ENCODE peak calls at places on chromosome 5, in six cellular contexts. J is H1, S is mesendoderm, Z is IMR-90, T is neuronal stem cell, C is H9. N is an unnamed sample. For H3K4me1, the result is how much of the 10 kb centered on the place peaks cover.

GRCh38 chr5:132238901-132239500 is 11.3 kb upstream of the P4HA2 start:
- DNase-seq in J (no peak), C (peak), Z (no peak), S (no peak), T (no peak), N (no peak)

GRCh38 chr5:147504001-147504400 is 5.9 kb downstream of the DPYSL3 start:
- DNase-seq in S (no peak), C (no peak), J (no peak), T (no peak), Z (peak), N (peak)

GRCh38 chr5:148739524-148739923 is 85.2 kb upstream of the HTR4 start:
- DNase-seq in J (no peak), C (no peak), Z (peak), S (no peak), T (no peak), N (peak)

GRCh38 chr5:134255418-134256150 is 29.7 kb upstream of the PPP2CA start:
- DNase-seq in J (no peak), Z (peak), S (no peak), C (no peak), T (no peak), N (no peak)

GRCh38 chr5:179323026-179323571 is 22.2 kb downstream of the ADAMTS2 start:
- DNase-seq in T (no peak), J (no peak), S (no peak), C (no peak), Z (no peak), N (no peak)

GRCh38 chr5:72107874-72108199 is 562 bp downstream of the MAP1B start:
- DNase-seq in S (peak), J (peak), C (no peak), T (peak), Z (no peak), N (peak)

GRCh38 chr5:39360483-39361071 is 3.7 kb downstream of the C9 start:
- DNase-seq in C (no peak), Z (no peak), T (no peak), S (no peak), J (no peak), N (no peak)

GRCh38 chr5:82694886-82695285 is 382.3 kb downstream of the TMEM167A start:
- DNase-seq in J (no peak), Z (no peak), T (no peak), C (peak), S (no peak), N (no peak)

GRCh38 chr5:62717211-62717927 is 138.8 kb downstream of the LRRC70 start:
- DNase-seq in Z (no peak), C (no peak), S (peak), J (no peak), T (no peak), N (no peak)
- H2BK15ac ChIP-seq in Z (no peak), C (no peak), S (no peak), J (no peak), T (no peak), N (no peak)

DNA sequence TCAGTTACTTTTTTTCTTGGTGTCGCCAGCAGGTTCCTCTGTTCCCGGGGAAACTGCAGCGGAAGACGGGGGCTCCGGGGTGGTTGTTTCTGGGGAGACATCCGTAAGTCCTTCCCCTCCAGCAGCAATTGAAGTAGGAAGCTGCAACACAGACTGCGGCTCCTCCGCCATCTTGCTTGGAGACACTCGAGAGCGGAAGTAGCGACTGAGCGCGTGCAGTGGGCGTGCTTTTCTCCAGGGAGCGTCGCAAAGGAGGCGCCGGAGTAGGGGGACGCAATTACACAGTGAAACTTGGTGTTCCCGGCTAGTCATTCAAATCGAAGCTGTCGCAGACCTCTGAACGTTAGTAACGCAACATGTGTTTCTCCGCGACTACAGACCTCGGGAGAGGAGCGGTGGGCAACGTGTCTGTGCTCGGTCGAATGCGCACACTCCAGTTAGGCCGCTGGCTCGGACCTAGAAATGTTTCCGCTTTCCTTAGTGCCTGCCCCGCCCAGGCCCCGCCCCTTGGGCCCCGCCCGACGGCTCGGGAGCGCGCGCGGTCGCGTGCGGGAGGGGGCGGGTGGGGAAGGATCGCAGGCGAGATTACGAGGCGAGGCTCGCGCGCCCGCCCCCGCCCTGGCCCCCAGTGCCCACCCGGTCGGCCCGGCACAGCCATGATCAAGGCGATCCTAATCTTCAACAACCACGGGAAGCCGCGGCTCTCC is at the start of the genes AP3S1 and ATG12:
- DNase-seq in S (peak), C (peak), T (peak), J (peak), Z (peak), N (peak)
- H2BK5ac ChIP-seq in S (peak), C (no peak), T (no peak), J (peak), Z (peak), N (peak)

GRCh38 chr5:8136271-8136670 is 267.3 kb downstream of the MTRR start:
- DNase-seq in S (no peak), T (no peak), J (no peak), C (no peak), Z (no peak), N (no peak)
- H3K4me1 ChIP-seq in S (under half), T (under half), J (under half), C (under half), Z (under half), N (under half)

DNA sequence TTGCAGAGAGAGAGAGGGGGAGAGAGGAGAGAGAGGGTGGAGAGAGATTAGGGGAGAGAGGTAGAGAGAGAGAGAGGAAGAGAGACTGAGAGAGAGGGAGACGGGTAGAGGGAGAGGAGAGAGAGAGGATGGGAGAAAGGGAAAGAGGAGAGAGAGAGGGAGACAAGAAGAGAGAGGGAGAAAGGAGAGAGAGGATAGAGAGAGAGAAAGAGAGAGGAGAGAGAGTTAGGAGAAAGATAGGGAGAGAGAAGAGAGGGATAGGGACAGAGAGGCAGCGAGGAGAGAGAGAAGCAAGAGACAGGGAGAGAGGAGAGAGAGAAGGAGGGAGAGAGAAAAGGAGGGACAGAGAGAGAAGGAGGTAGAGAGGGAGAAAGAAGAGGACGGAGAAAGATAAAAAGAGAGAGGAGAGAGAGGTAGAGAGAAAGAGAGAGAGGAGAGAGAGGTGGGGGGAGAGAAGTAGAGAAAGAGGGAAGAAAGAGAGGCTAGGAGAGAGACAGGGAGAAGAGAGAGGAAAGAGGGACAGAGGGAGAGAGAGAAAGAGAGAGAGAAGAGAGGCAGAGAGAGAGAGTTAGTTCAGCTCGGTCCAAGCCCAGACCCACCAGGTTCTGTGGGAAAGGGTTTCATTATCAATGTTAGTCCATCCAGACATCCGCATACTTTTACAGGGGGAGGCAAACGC is 399.3 kb downstream of the ZSWIM6 start:
- DNase-seq in Z (no peak), S (no peak), J (no peak), C (no peak), T (no peak), N (no peak)
- H2BK15ac ChIP-seq in Z (no peak), S (no peak), J (no peak), C (no peak), T (no peak), N (no peak)

N was measured in mesenchymal stem cell.